ENCODE peak calls at places on chromosome 6, in six cellular contexts. S, L, V, N, O and I are unnamed samples.

GRCh38 chr6:122264557-122264956 is 134.9 kb upstream of the HSF2 start:
- DNase-seq in N (no peak), S (no peak), O (no peak), V (no peak), L (no peak), I (no peak)

GRCh38 chr6:21634582-21634981 is 41.0 kb downstream of the SOX4 start:
- DNase-seq in V (peak; percentile 93), N (no peak), O (no peak), S (peak; percentile 42), L (no peak), I (no peak)

GRCh38 chr6:167467793-167468431 is 143.0 kb downstream of the TTLL2 start:
- DNase-seq in L (no peak), S (no peak), V (no peak), O (no peak), N (no peak), I (no peak)

GRCh38 chr6:161374971-161375873 is 101.4 kb upstream of the AGPAT4 start:
- DNase-seq in V (peak; percentile 54), S (no peak), N (peak; percentile 81), O (no peak), L (no peak), I (no peak)

GRCh38 chr6:47897233-47897632 is 115.4 kb downstream of the OPN5 start:
- DNase-seq in O (no peak), S (no peak), L (no peak), V (peak; percentile 11), N (no peak), I (no peak)

GRCh38 chr6:117444600-117444999 is 18.9 kb upstream of the ROS1 start:
- DNase-seq in L (no peak), S (peak; percentile 37), N (no peak), O (no peak), V (peak; percentile 41), I (no peak)

GRCh38 chr6:151723152-151723551 is 84.3 kb upstream of the ESR1 start:
- DNase-seq in V (no peak), S (no peak), N (no peak), O (no peak), L (no peak), I (no peak)

GRCh38 chr6:72857791-72858190 is 235.9 kb downstream of the KCNQ5 start:
- DNase-seq in O (no peak), N (no peak), V (peak; percentile 10), L (no peak), S (no peak), I (no peak)

GRCh38 chr6:39430968-39431523 is 108.5 kb upstream of the KCNK16 start:
- DNase-seq in O (no peak), S (no peak), L (no peak), N (peak; percentile 66), V (no peak), I (no peak)

GRCh38 chr6:33850869-33851541 is 47.2 kb upstream of the MLN start:
- DNase-seq in L (no peak), V (no peak), N (no peak), S (no peak), O (no peak), I (peak; percentile 66)

GRCh38 chr6:38509713-38510112 is 130.0 kb downstream of the BTBD9 start:
- DNase-seq in O (no peak), V (peak; percentile 55), L (no peak), S (peak; percentile 27), N (no peak), I (no peak)

GRCh38 chr6:133567656-133568055 is 321.3 kb upstream of the TCF21 start:
- DNase-seq in O (no peak), V (no peak), N (no peak), L (no peak), S (no peak), I (no peak)

GRCh38 chr6:118187568-118188164 is 280.6 kb downstream of the SLC35F1 start:
- DNase-seq in S (peak; percentile 5), N (peak; percentile 66), O (no peak), V (no peak), L (no peak), I (no peak)

GRCh38 chr6:31782126-31782941 is 5.2 kb upstream of the VWA7 start:
- DNase-seq in L (no peak), V (no peak), N (no peak), O (no peak), S (no peak), I (no peak)

GRCh38 chr6:31586596-31586995 is 519 bp downstream of the LST1 start:
- DNase-seq in N (no peak), V (no peak), O (no peak), S (no peak), L (peak; percentile 33), I (no peak)

GRCh38 chr6:133707456-133707855 is 181.5 kb upstream of the TCF21 start:
- DNase-seq in N (no peak), L (no peak), S (no peak), V (peak; percentile 74), O (no peak), I (peak; percentile 54)

GRCh38 chr6:150685860-150686259 is 86.2 kb downstream of the PLEKHG1 start:
- DNase-seq in V (peak; percentile 72), S (no peak), N (no peak), L (peak; percentile 17), O (peak; percentile 22), I (no peak)

GRCh38 chr6:111603648-111604047 is 2.0 kb downstream of the TRAF3IP2 start:
- DNase-seq in N (no peak), O (no peak), L (no peak), V (no peak), S (no peak), I (no peak)

GRCh38 chr6:116895935-116896334 is 18.9 kb downstream of the RFX6 start:
- DNase-seq in L (no peak), N (no peak), S (no peak), V (no peak), O (no peak), I (no peak)

GRCh38 chr6:150719099-150719767 is 119.5 kb downstream of the PLEKHG1 start:
- DNase-seq in V (no peak), L (no peak), O (no peak), S (no peak), N (no peak), I (no peak)

GRCh38 chr6:4583026-4583425 is 193.2 kb upstream of the CDYL start:
- DNase-seq in L (no peak), V (no peak), N (peak; percentile 24), O (no peak), S (no peak), I (no peak)

GRCh38 chr6:25883991-25884390 is 9.9 kb upstream of the SLC17A3 start:
- DNase-seq in O (no peak), L (no peak), V (peak; percentile 61), S (peak; percentile 94), N (peak; percentile 93), I (no peak)

GRCh38 chr6:4804095-4804494 is 27.9 kb downstream of the CDYL start:
- DNase-seq in N (no peak), O (no peak), L (no peak), V (peak; percentile 92), S (no peak), I (no peak)

GRCh38 chr6:71239694-71240093 is 48.9 kb upstream of the OGFRL1 start:
- DNase-seq in L (no peak), N (no peak), V (no peak), S (no peak), O (no peak), I (no peak)

GRCh38 chr6:138979813-138980668 is 8.0 kb downstream of the REPS1 start:
- DNase-seq in N (no peak), O (no peak), S (no peak), L (no peak), V (no peak), I (no peak)

GRCh38 chr6:35181933-35182612 is 31.7 kb upstream of the SCUBE3 start:
- DNase-seq in S (peak; percentile 90), N (peak; percentile 83), V (peak; percentile 72), L (no peak), O (no peak), I (no peak)

GRCh38 chr6:152248987-152249386 is 388.2 kb downstream of the SYNE1 start:
- DNase-seq in L (no peak), N (no peak), V (no peak), O (no peak), S (no peak), I (no peak)

GRCh38 chr6:49980898-49981297 is 11.5 kb upstream of the DEFB113 start:
- DNase-seq in L (no peak), V (peak; percentile 1), S (no peak), O (no peak), N (no peak), I (no peak)

GRCh38 chr6:65531545-65531944 is 175.5 kb downstream of the EYS start:
- DNase-seq in O (no peak), N (no peak), V (no peak), L (no peak), S (no peak), I (no peak)

GRCh38 chr6:52333840-52334200 is 28.1 kb upstream of the PAQR8 start:
- DNase-seq in V (peak; percentile 9), O (no peak), S (no peak), L (no peak), N (no peak), I (no peak)

GRCh38 chr6:129486333-129486732 is 223.6 kb downstream of the ARHGAP18 start:
- DNase-seq in O (no peak), L (no peak), N (no peak), V (no peak), S (no peak), I (no peak)